ENCODE peak calls at places on chromosomes 3 and 15, in five cellular contexts. One of them, this sample, is unnamed.
A peak's percentile ranks its signal among the peaks of the same experiment; 100 is the strongest.

GRCh38 chr3:128195369-128195768 is 42.1 kb downstream of the EEFSEC start:
- DNase-seq in body of pancreas: no peak
- DNase-seq in testis: no peak
- DNase-seq in breast epithelium: no peak
- DNase-seq in spleen: no peak
- DNase-seq in this sample: no peak

GRCh38 chr3:27500051-27500450 is 15.9 kb upstream of the SLC4A7 start:
- DNase-seq in body of pancreas: no peak
- DNase-seq in testis: no peak
- DNase-seq in breast epithelium: no peak
- DNase-seq in spleen: no peak
- DNase-seq in this sample: no peak

GRCh38 chr15:73907018-73907394 is 19.3 kb upstream of the LOXL1 start:
- DNase-seq in body of pancreas: no peak
- DNase-seq in testis: no peak
- DNase-seq in breast epithelium: no peak
- DNase-seq in spleen: peak; percentile 10
- DNase-seq in this sample: no peak

GRCh38 chr3:48405343-48405881 is 24.5 kb downstream of the PLXNB1 start:
- DNase-seq in body of pancreas: peak; percentile 4
- DNase-seq in testis: no peak
- DNase-seq in breast epithelium: peak; percentile 50
- DNase-seq in spleen: peak; percentile 64
- DNase-seq in this sample: peak; percentile 14

GRCh38 chr3:148202386-148202785 is 495.3 kb upstream of the AGTR1 start:
- DNase-seq in body of pancreas: no peak
- DNase-seq in testis: no peak
- DNase-seq in breast epithelium: no peak
- DNase-seq in spleen: no peak
- DNase-seq in this sample: no peak

GRCh38 chr15:30023798-30024295 is 58.9 kb upstream of the GOLGA8J start:
- DNase-seq in body of pancreas: peak; percentile 13
- DNase-seq in testis: peak; percentile 51
- DNase-seq in breast epithelium: no peak
- DNase-seq in spleen: no peak
- DNase-seq in this sample: no peak

GRCh38 chr15:37764733-37765191 is 169.7 kb upstream of the TMCO5A start:
- DNase-seq in body of pancreas: peak; percentile 65
- DNase-seq in testis: peak; percentile 77
- DNase-seq in breast epithelium: no peak
- DNase-seq in spleen: no peak
- DNase-seq in this sample: no peak

GRCh38 chr15:74830868-74831267 is 4.4 kb downstream of the CPLX3 start:
- DNase-seq in body of pancreas: no peak
- DNase-seq in testis: no peak
- DNase-seq in breast epithelium: no peak
- DNase-seq in spleen: no peak
- DNase-seq in this sample: no peak

GRCh38 chr3:105513042-105513441 is 146.3 kb downstream of the ALCAM start:
- DNase-seq in body of pancreas: no peak
- DNase-seq in testis: no peak
- DNase-seq in breast epithelium: no peak
- DNase-seq in spleen: no peak
- DNase-seq in this sample: no peak

GRCh38 chr3:159964166-159964973 is 24.3 kb upstream of the IL12A start:
- DNase-seq in body of pancreas: no peak
- DNase-seq in testis: no peak
- DNase-seq in breast epithelium: no peak
- DNase-seq in spleen: no peak
- DNase-seq in this sample: no peak

GRCh38 chr15:39511000-39511914 is 69.6 kb upstream of the THBS1 start:
- DNase-seq in body of pancreas: peak; percentile 21
- DNase-seq in testis: peak; percentile 26
- DNase-seq in breast epithelium: no peak
- DNase-seq in spleen: no peak
- DNase-seq in this sample: no peak

GRCh38 chr3:179037361-179037760 is 34.2 kb downstream of the ZMAT3 start:
- DNase-seq in body of pancreas: no peak
- DNase-seq in testis: no peak
- DNase-seq in breast epithelium: peak; percentile 89
- DNase-seq in spleen: peak; percentile 78
- DNase-seq in this sample: peak; percentile 49

GRCh38 chr15:62138124-62138523 is 27.0 kb downstream of the C2CD4B start:
- DNase-seq in body of pancreas: no peak
- DNase-seq in testis: peak; percentile 62
- DNase-seq in breast epithelium: no peak
- DNase-seq in spleen: no peak
- DNase-seq in this sample: no peak

GRCh38 chr15:85495542-85495941 is 115.1 kb downstream of the AKAP13 start:
- DNase-seq in body of pancreas: no peak
- DNase-seq in testis: no peak
- DNase-seq in breast epithelium: no peak
- DNase-seq in spleen: no peak
- DNase-seq in this sample: no peak

GRCh38 chr3:44353355-44353924 is 14.9 kb downstream of the TCAIM start:
- DNase-seq in body of pancreas: no peak
- DNase-seq in testis: no peak
- DNase-seq in breast epithelium: no peak
- DNase-seq in spleen: no peak
- DNase-seq in this sample: no peak

GRCh38 chr3:149393355-149394165 is 16.1 kb upstream of the TM4SF1 start:
- DNase-seq in body of pancreas: peak; percentile 90
- DNase-seq in testis: peak; percentile 86
- DNase-seq in breast epithelium: peak; percentile 62
- DNase-seq in spleen: peak; percentile 85
- DNase-seq in this sample: no peak

GRCh38 chr3:119616056-119616455 is 18.4 kb downstream of the PLA1A start:
- DNase-seq in body of pancreas: no peak
- DNase-seq in testis: no peak
- DNase-seq in breast epithelium: no peak
- DNase-seq in spleen: no peak
- DNase-seq in this sample: no peak

GRCh38 chr3:152121292-152121654 is 147.5 kb upstream of the MBNL1 start:
- DNase-seq in body of pancreas: no peak
- DNase-seq in testis: no peak
- DNase-seq in breast epithelium: no peak
- DNase-seq in spleen: no peak
- DNase-seq in this sample: no peak

GRCh38 chr3:149967067-149967685 is 3.5 kb downstream of the PFN2 start:
- DNase-seq in body of pancreas: no peak
- DNase-seq in testis: no peak
- DNase-seq in breast epithelium: no peak
- DNase-seq in spleen: no peak
- DNase-seq in this sample: no peak

GRCh38 chr3:81728766-81729544 is 32.5 kb downstream of the GBE1 start:
- DNase-seq in body of pancreas: no peak
- DNase-seq in testis: no peak
- DNase-seq in breast epithelium: no peak
- DNase-seq in spleen: no peak
- DNase-seq in this sample: no peak

GRCh38 chr15:96067677-96068076 is 262.8 kb upstream of the NR2F2 start:
- DNase-seq in body of pancreas: no peak
- DNase-seq in testis: no peak
- DNase-seq in breast epithelium: no peak
- DNase-seq in spleen: no peak
- DNase-seq in this sample: no peak

GRCh38 chr3:14413381-14414071 is 11.1 kb downstream of the SLC6A6 start:
- DNase-seq in body of pancreas: no peak
- DNase-seq in testis: no peak
- DNase-seq in breast epithelium: no peak
- DNase-seq in spleen: no peak
- DNase-seq in this sample: no peak

GRCh38 chr3:14415501-14415900 is 13.1 kb downstream of the SLC6A6 start:
- DNase-seq in body of pancreas: no peak
- DNase-seq in testis: no peak
- DNase-seq in breast epithelium: no peak
- DNase-seq in spleen: no peak
- DNase-seq in this sample: no peak

GRCh38 chr3:14412831-14413380 is 10.5 kb downstream of the SLC6A6 start:
- DNase-seq in body of pancreas: no peak
- DNase-seq in testis: peak; percentile 43
- DNase-seq in breast epithelium: no peak
- DNase-seq in spleen: no peak
- DNase-seq in this sample: no peak

GRCh38 chr3:14416453-14416852 is 14.0 kb downstream of the SLC6A6 start:
- DNase-seq in body of pancreas: no peak
- DNase-seq in testis: no peak
- DNase-seq in breast epithelium: no peak
- DNase-seq in spleen: no peak
- DNase-seq in this sample: no peak

DNA sequence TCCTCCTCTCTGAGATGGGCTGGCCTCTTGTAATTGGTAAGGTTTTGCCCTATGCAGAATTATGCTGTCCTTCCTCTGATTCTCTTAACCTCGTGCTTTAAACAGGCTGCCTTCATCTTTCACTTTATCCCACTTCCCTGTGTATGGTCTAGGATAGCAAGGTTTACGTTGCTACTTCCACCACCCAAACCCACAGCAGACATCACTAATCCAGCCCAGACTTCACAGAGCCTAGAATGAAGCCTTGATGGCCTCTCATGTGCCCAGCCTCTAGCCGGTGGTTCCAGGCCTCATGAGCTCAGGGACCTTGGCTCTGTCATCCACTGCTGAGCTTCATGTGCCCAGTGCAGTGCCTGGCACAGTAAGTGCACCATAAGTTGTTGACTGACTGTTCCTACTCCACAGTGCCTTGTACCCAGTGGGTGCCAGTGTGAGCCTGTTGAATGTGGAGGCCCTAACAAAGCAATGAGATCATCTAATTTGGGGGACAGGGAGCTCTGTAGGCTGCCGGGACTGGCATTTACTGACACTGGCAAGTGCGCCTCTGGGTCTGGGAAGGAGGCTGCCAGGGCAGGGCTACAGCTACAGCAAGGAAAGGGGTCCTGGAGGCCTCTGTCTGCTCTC is 12.5 kb downstream of the SLC6A6 start:
- DNase-seq in body of pancreas: no peak
- DNase-seq in testis: no peak
- DNase-seq in breast epithelium: no peak
- DNase-seq in spleen: no peak
- DNase-seq in this sample: no peak
- TF ChIP-seq POLR2A in body of pancreas: no peak
- TF ChIP-seq POLR2A in testis: no peak
- TF ChIP-seq POLR2A in breast epithelium: no peak
- TF ChIP-seq POLR2A in spleen: no peak
- TF ChIP-seq POLR2A in this sample: no peak

GRCh38 chr3:183958775-183959174 is 58.9 kb downstream of the ABCC5 start:
- DNase-seq in body of pancreas: no peak
- DNase-seq in testis: no peak
- DNase-seq in breast epithelium: no peak
- DNase-seq in spleen: no peak
- DNase-seq in this sample: no peak
- H3K4me3 ChIP-seq in body of pancreas: no peak overlapping the region
- H3K4me3 ChIP-seq in testis: no peak overlapping the region
- H3K4me3 ChIP-seq in breast epithelium: no peak overlapping the region
- H3K4me3 ChIP-seq in spleen: no peak overlapping the region
- H3K4me3 ChIP-seq in this sample: no peak overlapping the region

GRCh38 chr15:70206668-70207067 is 109.0 kb upstream of the TLE3 start:
- DNase-seq in body of pancreas: no peak
- DNase-seq in testis: no peak
- DNase-seq in breast epithelium: no peak
- DNase-seq in spleen: peak; percentile 16
- DNase-seq in this sample: peak; percentile 9
- TF ChIP-seq POLR2A in body of pancreas: no peak
- TF ChIP-seq POLR2A in testis: no peak
- TF ChIP-seq POLR2A in breast epithelium: no peak
- TF ChIP-seq POLR2A in spleen: no peak
- TF ChIP-seq POLR2A in this sample: no peak

GRCh38 chr3:140540262-140540661 is 137.6 kb upstream of the TRIM42 start:
- DNase-seq in body of pancreas: no peak
- DNase-seq in testis: no peak
- DNase-seq in breast epithelium: no peak
- DNase-seq in spleen: no peak
- DNase-seq in this sample: no peak
- H3K4me3 ChIP-seq in body of pancreas: no peak overlapping the region
- H3K4me3 ChIP-seq in testis: no peak overlapping the region
- H3K4me3 ChIP-seq in breast epithelium: no peak overlapping the region
- H3K4me3 ChIP-seq in spleen: no peak overlapping the region
- H3K4me3 ChIP-seq in this sample: no peak overlapping the region

DNA sequence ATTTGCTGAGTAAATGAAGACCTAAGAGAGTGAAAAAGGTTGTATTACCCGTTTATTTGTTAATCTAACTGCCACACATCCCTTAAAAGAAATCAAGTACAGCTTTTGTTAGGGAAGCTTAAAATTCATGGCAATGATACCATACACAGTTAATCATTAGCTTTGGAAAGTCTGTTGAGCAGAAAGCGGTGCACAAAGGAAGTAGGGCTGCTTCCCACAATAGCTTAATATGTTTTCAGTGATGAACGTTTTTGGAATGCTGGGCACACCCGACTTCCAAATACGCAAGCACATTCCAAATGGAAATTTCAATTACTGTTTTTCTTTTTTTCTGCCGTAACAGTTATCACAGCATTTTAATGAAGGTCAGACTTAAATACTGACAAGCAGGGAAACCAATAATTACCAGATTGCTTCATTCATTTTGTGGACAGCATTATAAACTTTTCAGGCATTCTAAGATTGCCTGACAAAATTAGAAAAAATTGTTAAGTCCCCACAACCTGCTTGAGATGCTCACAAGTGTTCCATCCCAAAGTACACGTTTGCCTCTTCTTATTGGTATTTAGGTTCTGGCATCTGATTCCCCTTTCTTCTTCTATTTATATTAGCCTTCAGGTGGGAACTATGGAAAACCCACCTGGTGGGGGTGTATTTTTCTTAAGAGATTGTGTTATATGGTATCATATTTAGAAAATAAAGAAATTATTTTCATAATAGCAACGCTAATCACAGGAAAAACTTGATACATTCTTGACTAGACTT is 1.1 kb upstream of the ECT2 start:
- DNase-seq in body of pancreas: peak; percentile 37
- DNase-seq in testis: no peak
- DNase-seq in breast epithelium: no peak
- DNase-seq in spleen: no peak
- DNase-seq in this sample: peak; percentile 46
- TF ChIP-seq POLR2A in body of pancreas: no peak
- TF ChIP-seq POLR2A in testis: no peak
- TF ChIP-seq POLR2A in breast epithelium: no peak
- TF ChIP-seq POLR2A in spleen: no peak
- TF ChIP-seq POLR2A in this sample: no peak

GRCh38 chr3:16932877-16933276 is 48.1 kb downstream of the PLCL2 start:
- DNase-seq in body of pancreas: no peak
- DNase-seq in testis: no peak
- DNase-seq in breast epithelium: no peak
- DNase-seq in spleen: no peak
- DNase-seq in this sample: no peak
- H3K4me3 ChIP-seq in body of pancreas: no peak overlapping the region
- H3K4me3 ChIP-seq in testis: no peak overlapping the region
- H3K4me3 ChIP-seq in breast epithelium: no peak overlapping the region
- H3K4me3 ChIP-seq in spleen: no peak overlapping the region
- H3K4me3 ChIP-seq in this sample: no peak overlapping the region

DNA sequence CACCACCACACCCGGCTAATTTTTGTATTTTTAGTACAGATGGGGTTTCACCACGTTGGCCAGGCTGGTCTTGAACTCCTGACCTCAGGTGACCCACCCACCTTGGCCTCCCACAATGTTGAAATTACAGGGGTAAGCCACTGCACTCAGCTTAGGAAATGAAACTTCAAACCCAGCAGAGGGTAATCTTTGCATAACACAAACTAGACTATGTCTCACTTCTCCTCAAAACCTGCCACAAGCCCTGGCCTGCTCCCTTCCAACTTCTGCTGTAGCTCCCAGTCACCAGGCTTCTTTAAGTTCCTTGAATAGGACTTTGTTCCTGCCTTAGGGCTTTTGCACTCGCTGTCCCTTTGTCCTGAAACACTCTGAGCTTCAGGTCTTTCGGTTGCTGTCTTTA is 39.2 kb upstream of the SEMA4B start:
- DNase-seq in body of pancreas: no peak
- DNase-seq in testis: no peak
- DNase-seq in breast epithelium: no peak
- DNase-seq in spleen: no peak
- DNase-seq in this sample: no peak
- TF ChIP-seq POLR2A in body of pancreas: no peak
- TF ChIP-seq POLR2A in testis: no peak
- TF ChIP-seq POLR2A in breast epithelium: no peak
- TF ChIP-seq POLR2A in spleen: no peak
- TF ChIP-seq POLR2A in this sample: no peak